ENCODE peak calls at places on chromosome 4, in nine cellular contexts. R is WERI-Rb-1; V is tibial nerve; Q is EH; Z is dermis blood vessel endothelial cell; X is tibial artery; L is GM23248; O is glomerular endothelial cell; S is activated CD8-positive, alpha-beta T cell treated with anti-CD3 and anti-CD28 coated beads for 36 hours. W is an unnamed sample.

GRCh38 chr4:120736312-120736711 is 186.2 kb downstream of the PRDM5 start:
- DNase-seq in S (no peak), O (no peak), Q (no peak), L (no peak), V (no peak), X (no peak), R (no peak), Z (no peak), W (peak)

GRCh38 chr4:45119376-45119775 is 393.0 kb upstream of the GNPDA2 start:
- DNase-seq in S (no peak), O (no peak), Z (no peak), L (no peak), R (no peak), V (no peak), X (no peak), Q (no peak), W (no peak)

GRCh38 chr4:85127653-85128052 is 161.2 kb upstream of the WDFY3 start:
- DNase-seq in X (no peak), R (peak), Q (peak), O (no peak), Z (peak), S (peak), V (no peak), L (peak), W (peak)

GRCh38 chr4:16005671-16006070 is 42.7 kb upstream of the FGFBP2 start:
- DNase-seq in X (no peak), O (no peak), Q (no peak), S (no peak), Z (no peak), R (no peak), V (no peak), L (no peak), W (no peak)

GRCh38 chr4:137531951-137532868 is at the start of gene PCDH18:
- DNase-seq in O (no peak), R (no peak), X (peak), Q (peak), S (peak), L (peak), V (peak), Z (no peak), W (peak)

GRCh38 chr4:6316461-6317003 is 46.9 kb downstream of the WFS1 start:
- DNase-seq in S (no peak), Q (no peak), L (no peak), V (no peak), O (no peak), Z (peak), R (no peak), X (no peak), W (no peak)

GRCh38 chr4:48193096-48193836 is 59.2 kb upstream of the TXK start:
- DNase-seq in V (no peak), L (no peak), Q (no peak), S (no peak), X (no peak), Z (no peak), R (no peak), O (no peak), W (no peak)

GRCh38 chr4:147299205-147299604 is 181.7 kb upstream of the EDNRA start:
- DNase-seq in L (no peak), R (no peak), X (no peak), Z (no peak), O (no peak), S (no peak), V (no peak), Q (no peak), W (no peak)

GRCh38 chr4:13522282-13523104 is 21.8 kb downstream of the NKX3-2 start:
- DNase-seq in O (no peak), Z (no peak), R (no peak), V (no peak), L (no peak), S (no peak), X (no peak), Q (no peak), W (peak)

GRCh38 chr4:33696066-33696465 is 2548.2 kb downstream of the ARAP2 start:
- DNase-seq in R (no peak), V (no peak), S (no peak), Q (no peak), X (no peak), O (no peak), L (peak), Z (no peak), W (no peak)

GRCh38 chr4:89661490-89661889 is 175.5 kb downstream of the SNCA start:
- DNase-seq in R (no peak), X (no peak), S (no peak), O (no peak), Z (peak), Q (peak), L (peak), V (no peak), W (peak)

GRCh38 chr4:104146048-104146447 is 348.6 kb downstream of the CXXC4 start:
- DNase-seq in V (no peak), R (no peak), Q (no peak), X (no peak), O (no peak), Z (no peak), L (no peak), S (no peak), W (no peak)

GRCh38 chr4:173420324-173420752 is 21.4 kb upstream of the SCRG1 start:
- DNase-seq in Q (peak), S (no peak), X (no peak), V (no peak), L (peak), R (no peak), Z (peak), O (no peak), W (no peak)

GRCh38 chr4:141435446-141436225 is 200.7 kb upstream of the IL15 start:
- DNase-seq in Q (peak), X (no peak), V (no peak), S (no peak), L (peak), O (no peak), R (no peak), Z (no peak), W (no peak)

GRCh38 chr4:99144070-99144469 is at the start of gene ADH4:
- DNase-seq in Z (peak), O (no peak), Q (no peak), S (no peak), X (no peak), R (no peak), V (no peak), L (peak), W (no peak)

GRCh38 chr4:114200026-114200425 is 220.6 kb upstream of the ARSJ start:
- DNase-seq in Z (no peak), O (no peak), S (no peak), L (no peak), Q (no peak), V (no peak), R (no peak), X (no peak), W (no peak)

GRCh38 chr4:123488916-123489315 is 92.3 kb downstream of the SPRY1 start:
- DNase-seq in S (peak), L (peak), R (no peak), Z (peak), Q (peak), X (no peak), O (no peak), V (no peak), W (no peak)

GRCh38 chr4:159384619-159385018 is 281.7 kb downstream of the RAPGEF2 start:
- DNase-seq in Q (no peak), Z (no peak), X (no peak), S (no peak), R (no peak), O (no peak), L (peak), V (no peak), W (no peak)

GRCh38 chr4:66404149-66404548 is 733.9 kb upstream of the EPHA5 start:
- DNase-seq in O (no peak), Q (peak), R (no peak), V (no peak), S (no peak), Z (no peak), X (no peak), L (no peak), W (no peak)

GRCh38 chr4:24794916-24795665 is at the start of gene SOD3:
- DNase-seq in V (peak), L (peak), Z (peak), Q (peak), X (peak), S (no peak), R (no peak), O (no peak), W (peak)

GRCh38 chr4:1490011-1490905 is 84.0 kb upstream of the NKX1-1 start:
- DNase-seq in Q (no peak), V (no peak), X (peak), Z (no peak), S (no peak), R (no peak), O (no peak), L (no peak), W (no peak)

GRCh38 chr4:113584407-113585150 is 177.0 kb downstream of the CAMK2D start:
- DNase-seq in V (no peak), S (no peak), X (no peak), R (peak), Z (peak), Q (peak), O (no peak), L (peak), W (peak)

GRCh38 chr4:6502147-6502546 is 29.7 kb upstream of the PPP2R2C start:
- DNase-seq in V (no peak), X (no peak), L (no peak), Q (no peak), S (no peak), O (no peak), R (no peak), Z (no peak), W (no peak)

GRCh38 chr4:15234585-15235126 is 193.2 kb upstream of the C1QTNF7 start:
- DNase-seq in Z (no peak), X (no peak), R (no peak), Q (peak), O (no peak), S (no peak), L (peak), V (no peak), W (no peak)

GRCh38 chr4:6495736-6496135 is 23.3 kb upstream of the PPP2R2C start:
- DNase-seq in O (no peak), R (no peak), L (no peak), Q (no peak), S (no peak), V (no peak), Z (no peak), X (no peak), W (no peak)

GRCh38 chr4:78517050-78517652 is 34.4 kb upstream of the ANXA3 start:
- DNase-seq in L (peak), X (no peak), O (no peak), Z (peak), V (no peak), R (no peak), Q (peak), S (no peak), W (peak)